ENCODE peak calls at places on chromosomes 6 and 20, in ten cellular contexts. P is GM12878, A is heart right ventricle, B is H9, R is keratinocyte, Z is PC-3, J is mammary epithelial cell, E is NT2/D1, X is aorta, T is GM23338. I is an unnamed sample.

GRCh38 chr6:74504941-74505340 is 700.9 kb downstream of the COL12A1 start:
- DNase-seq in J (no peak), B (no peak), A (no peak), Z (no peak), P (no peak), R (no peak), X (no peak), E (no peak), T (no peak), I (no peak)

GRCh38 chr6:40611912-40612311 is 24.7 kb upstream of the LRFN2 start:
- DNase-seq in T (no peak), X (no peak), A (peak; percentile 25), E (no peak), P (no peak), Z (no peak), J (no peak), B (no peak), R (no peak), I (no peak)

GRCh38 chr6:88380618-88381288 is 214.6 kb upstream of the CNR1 start:
- DNase-seq in B (no peak), X (no peak), R (no peak), P (no peak), T (no peak), A (no peak), Z (no peak), J (no peak), E (no peak), I (no peak)

GRCh38 chr6:89079611-89080213 is 839 bp upstream of the PNRC1 start:
- DNase-seq in P (no peak), E (no peak), Z (peak; percentile 38), T (peak; percentile 48), R (no peak), A (peak; percentile 31), J (peak; percentile 62), B (no peak), X (no peak), I (peak; percentile 40)

GRCh38 chr6:33424855-33425667 is 5.2 kb downstream of the SYNGAP1 start:
- DNase-seq in T (no peak), R (no peak), X (peak; percentile 74), Z (no peak), B (no peak), J (no peak), P (no peak), A (no peak), E (no peak), I (peak; percentile 57)

GRCh38 chr6:75296811-75297779 is 12.5 kb upstream of the TMEM30A start:
- DNase-seq in E (peak; percentile 40), R (no peak), T (peak; percentile 86), Z (peak; percentile 61), A (no peak), B (no peak), X (no peak), P (no peak), J (peak; percentile 38), I (no peak)

GRCh38 chr6:24931296-24931695 is 4.5 kb downstream of the RIPOR2 start:
- DNase-seq in Z (no peak), R (no peak), B (no peak), J (no peak), E (no peak), A (no peak), T (no peak), X (no peak), P (no peak), I (no peak)

GRCh38 chr6:41527721-41528408 is 18.3 kb upstream of the FOXP4 start:
- DNase-seq in Z (peak; percentile 12), X (no peak), J (no peak), T (peak; percentile 41), R (no peak), P (no peak), E (no peak), B (no peak), A (no peak), I (no peak)

GRCh38 chr6:134553941-134554340 is 236.0 kb upstream of the SGK1 start:
- DNase-seq in R (no peak), T (no peak), A (no peak), J (no peak), E (no peak), B (no peak), X (no peak), P (no peak), Z (peak; percentile 2), I (no peak)

GRCh38 chr6:26613201-26613600 is 16.4 kb downstream of the ABT1 start:
- DNase-seq in R (no peak), T (peak; percentile 47), P (no peak), E (no peak), J (no peak), B (no peak), A (no peak), Z (no peak), X (no peak), I (no peak)

GRCh38 chr6:21596379-21597242 is 3.1 kb downstream of the SOX4 start:
- DNase-seq in B (peak; percentile 60), P (no peak), R (no peak), E (no peak), X (peak; percentile 85), J (peak; percentile 59), T (peak; percentile 73), Z (peak; percentile 66), A (peak; percentile 57), I (peak; percentile 72)

GRCh38 chr6:1527098-1527497 is 82.6 kb upstream of the FOXC1 start:
- DNase-seq in R (no peak), J (peak; percentile 32), Z (no peak), P (no peak), A (peak; percentile 35), X (peak; percentile 76), E (peak; percentile 48), B (peak; percentile 58), T (peak; percentile 70), I (no peak)

GRCh38 chr6:24982231-24982630 is 46.5 kb upstream of the RIPOR2 start:
- DNase-seq in X (no peak), A (no peak), P (no peak), T (no peak), E (no peak), B (no peak), R (no peak), J (peak; percentile 32), Z (no peak), I (no peak)

GRCh38 chr20:53598140-53599038 is 4.8 kb upstream of the ZNF217 start:
- DNase-seq in A (no peak), Z (no peak), T (no peak), R (no peak), J (peak; percentile 41), X (no peak), E (no peak), B (no peak), P (no peak), I (no peak)

GRCh38 chr20:12255571-12255970 is 337.9 kb downstream of the BTBD3 start:
- DNase-seq in R (no peak), E (no peak), B (no peak), A (no peak), Z (peak; percentile 27), P (no peak), T (no peak), J (no peak), X (no peak), I (no peak)

GRCh38 chr6:111030008-111031006 is 48.5 kb downstream of the RPF2 start:
- DNase-seq in A (peak; percentile 49), E (no peak), T (no peak), J (no peak), P (no peak), Z (no peak), B (no peak), X (no peak), R (no peak), I (no peak)

GRCh38 chr6:111033628-111034289 is 51.9 kb downstream of the RPF2 start:
- DNase-seq in J (no peak), P (no peak), X (no peak), B (peak; percentile 63), Z (no peak), A (no peak), E (no peak), T (peak; percentile 58), R (no peak), I (no peak)

GRCh38 chr6:111031151-111031550 is 49.3 kb downstream of the RPF2 start:
- DNase-seq in Z (no peak), T (no peak), J (no peak), E (no peak), P (no peak), R (no peak), B (no peak), X (no peak), A (no peak), I (no peak)

GRCh38 chr6:111027219-111027618 is 45.4 kb downstream of the RPF2 start:
- DNase-seq in T (no peak), E (no peak), Z (no peak), J (no peak), X (no peak), B (no peak), A (no peak), P (no peak), R (no peak), I (no peak)

GRCh38 chr6:111032493-111033140 is 50.8 kb downstream of the RPF2 start:
- DNase-seq in R (no peak), J (no peak), B (no peak), E (no peak), P (no peak), A (no peak), Z (no peak), T (no peak), X (no peak), I (no peak)
- H3K4me1 ChIP-seq in R (peaks cover 5% of the 10 kb centered on the region), J (no peaks in the 10 kb centered on the region), B (peaks cover 3% of the 10 kb centered on the region), E (no peaks in the 10 kb centered on the region), P (no peaks in the 10 kb centered on the region), A (peaks cover 27% of the 10 kb centered on the region), Z (no peaks in the 10 kb centered on the region), T (peaks cover 28% of the 10 kb centered on the region), X (no peaks in the 10 kb centered on the region), I (no peaks in the 10 kb centered on the region)

DNA sequence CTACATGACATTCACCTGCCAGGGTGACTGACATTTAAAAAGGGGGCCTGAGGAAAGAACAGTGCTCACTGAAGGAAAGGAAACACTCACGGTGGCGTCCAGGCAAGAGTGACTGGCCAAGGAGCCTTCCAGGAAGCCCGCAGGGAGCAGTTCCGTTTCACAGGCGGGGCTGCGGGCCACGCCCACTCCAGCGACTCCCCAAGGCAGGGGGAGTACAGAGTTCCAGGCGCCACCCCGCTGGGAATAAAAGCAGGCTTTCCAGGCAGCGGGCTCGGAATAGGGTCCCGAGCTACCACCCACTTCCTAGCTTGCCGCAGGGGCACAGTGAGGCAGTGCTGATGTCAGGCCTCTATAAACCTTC is 34.2 kb downstream of the PKIG start:
- DNase-seq in P (no peak), J (no peak), A (peak; percentile 74), B (peak; percentile 65), Z (no peak), X (peak; percentile 79), E (no peak), T (peak; percentile 67), R (no peak), I (no peak)
- H3K4me1 ChIP-seq in P (peaks cover 17% of the 10 kb centered on the region), J (peaks cover 11% of the 10 kb centered on the region), A (peaks cover 71% of the 10 kb centered on the region), B (no peaks in the 10 kb centered on the region), Z (no peaks in the 10 kb centered on the region), X (no peaks in the 10 kb centered on the region), E (peaks cover 33% of the 10 kb centered on the region), T (peaks cover 24% of the 10 kb centered on the region), R (no peaks in the 10 kb centered on the region), I (no peaks in the 10 kb centered on the region)

GRCh38 chr6:150631982-150632642 is 32.4 kb downstream of the PLEKHG1 start:
- DNase-seq in A (no peak), T (no peak), E (no peak), B (no peak), Z (no peak), J (no peak), X (no peak), R (no peak), P (no peak), I (no peak)
- H3K4me1 ChIP-seq in A (peaks cover 36% of the 10 kb centered on the region), T (no peaks in the 10 kb centered on the region), E (peaks cover 2% of the 10 kb centered on the region), B (no peaks in the 10 kb centered on the region), Z (peaks cover 9% of the 10 kb centered on the region), J (peaks cover 11% of the 10 kb centered on the region), X (no peaks in the 10 kb centered on the region), R (no peaks in the 10 kb centered on the region), P (peaks cover 24% of the 10 kb centered on the region), I (no peaks in the 10 kb centered on the region)

GRCh38 chr6:90354961-90355360 is 58.3 kb upstream of the BACH2 start:
- DNase-seq in R (no peak), P (no peak), T (no peak), A (no peak), B (no peak), E (no peak), J (no peak), X (no peak), Z (no peak), I (no peak)
- H3K4me1 ChIP-seq in R (peaks cover 5% of the 10 kb centered on the region), P (no peaks in the 10 kb centered on the region), T (no peaks in the 10 kb centered on the region), A (no peaks in the 10 kb centered on the region), B (peaks cover 2% of the 10 kb centered on the region), E (no peaks in the 10 kb centered on the region), J (no peaks in the 10 kb centered on the region), X (no peaks in the 10 kb centered on the region), Z (peaks cover 8% of the 10 kb centered on the region), I (no peaks in the 10 kb centered on the region)